ENCODE peak calls at places on chromosome 5, in six cellular contexts. T is OCI-LY7; K is naive thymus-derived CD8-positive, alpha-beta T cell; H is small intestine; L is COR-L47; U is effector memory CD4-positive, alpha-beta T cell. C is an unnamed sample.

GRCh38 chr5:115116001-115116400 is 53.7 kb downstream of the TRIM36 start:
- DNase-seq in H (no peak), T (no peak), L (peak), U (no peak), K (no peak), C (no peak)

GRCh38 chr5:172361566-172362238 is 78.1 kb upstream of the UBTD2 start:
- DNase-seq in H (no peak), L (no peak), T (no peak), U (no peak), K (no peak), C (no peak)

GRCh38 chr5:140969880-140970279 is 3.6 kb downstream of the PCDHAC2 start:
- DNase-seq in L (no peak), T (no peak), K (no peak), H (no peak), U (no peak), C (no peak)

GRCh38 chr5:141040093-141040762 is 10.9 kb upstream of the PCDHB1 start:
- DNase-seq in L (peak), U (no peak), H (no peak), T (no peak), K (no peak), C (no peak)

GRCh38 chr5:135156337-135156714 is 122.3 kb upstream of the PITX1 start:
- DNase-seq in U (no peak), L (no peak), T (no peak), H (no peak), K (no peak), C (no peak)

GRCh38 chr5:141084487-141084989 is 9.9 kb upstream of the PCDHB2 start:
- DNase-seq in L (peak), U (peak), H (no peak), T (no peak), K (peak), C (no peak)

GRCh38 chr5:83900307-83900706 is 179.7 kb upstream of the HAPLN1 start:
- DNase-seq in T (no peak), U (no peak), K (no peak), L (no peak), H (no peak), C (no peak)

GRCh38 chr5:125478599-125478998 is 732.2 kb upstream of the ZNF608 start:
- DNase-seq in L (no peak), U (no peak), K (no peak), T (no peak), H (peak), C (peak)

GRCh38 chr5:14298126-14298847 is 155.1 kb downstream of the TRIO start:
- DNase-seq in U (no peak), L (no peak), K (no peak), H (no peak), T (no peak), C (no peak)

GRCh38 chr5:172939045-172939444 is 20.2 kb upstream of the RPL26L1 start:
- DNase-seq in U (no peak), H (no peak), K (no peak), L (peak), T (no peak), C (no peak)

GRCh38 chr5:152511531-152512132 is 106.6 kb upstream of the NMUR2 start:
- DNase-seq in T (no peak), U (no peak), K (no peak), H (no peak), L (no peak), C (no peak)

GRCh38 chr5:160787247-160787646 is 64.8 kb downstream of the ATP10B start:
- DNase-seq in T (peak), U (no peak), K (no peak), L (peak), H (peak), C (peak)

GRCh38 chr5:101943784-101944183 is 352.3 kb downstream of the SLCO4C1 start:
- DNase-seq in L (no peak), K (no peak), H (no peak), T (peak), U (no peak), C (no peak)

GRCh38 chr5:93130623-93131022 is 450.4 kb downstream of the NR2F1-AS1 start:
- DNase-seq in U (no peak), L (no peak), T (no peak), H (no peak), K (no peak), C (no peak)

GRCh38 chr5:139664727-139665351 is 16.7 kb downstream of the CXXC5 start:
- DNase-seq in L (no peak), K (no peak), H (no peak), U (no peak), T (no peak), C (no peak)

GRCh38 chr5:111261610-111262009 is 37.4 kb downstream of the CAMK4 start:
- DNase-seq in L (no peak), U (no peak), K (no peak), H (no peak), T (no peak), C (no peak)

GRCh38 chr5:145800181-145800580 is 35.0 kb downstream of the PRELID2 start:
- DNase-seq in H (no peak), T (no peak), K (no peak), L (no peak), U (no peak), C (no peak)

GRCh38 chr5:124661317-124662141 is 84.9 kb downstream of the ZNF608 start:
- DNase-seq in U (no peak), T (no peak), L (peak), K (no peak), H (peak), C (peak)

GRCh38 chr5:132022737-132023136 is 11.3 kb upstream of the ACSL6 start:
- DNase-seq in T (no peak), H (no peak), U (no peak), L (no peak), K (no peak), C (no peak)

GRCh38 chr5:83871533-83872380 is 151.1 kb upstream of the HAPLN1 start:
- DNase-seq in T (no peak), H (no peak), U (no peak), L (no peak), K (no peak), C (no peak)

GRCh38 chr5:4963265-4963664 is 176.9 kb upstream of the ADAMTS16 start:
- DNase-seq in T (no peak), L (no peak), H (no peak), K (no peak), U (no peak), C (no peak)

GRCh38 chr5:61619289-61619688 is 287.2 kb downstream of the ZSWIM6 start:
- DNase-seq in T (no peak), U (no peak), H (no peak), L (no peak), K (no peak), C (no peak)

GRCh38 chr5:50447940-50448339 is 6.9 kb upstream of the EMB start:
- DNase-seq in L (no peak), T (no peak), U (no peak), K (no peak), H (no peak), C (no peak)